ENCODE peak calls at places on chromosomes 4 and X, in four cellular contexts. One of them, this sample, is unnamed.

GRCh38 chrX:111646515-111646914 is 34.5 kb upstream of the ALG13 start:
- DNase-seq in AG04450: no peak
- DNase-seq in fibroblast of the aortic adventitia: no peak
- DNase-seq in heart left ventricle: no peak
- DNase-seq in this sample: no peak

GRCh38 chrX:17679261-17679660 is 58.0 kb upstream of the SCML1 start:
- DNase-seq in AG04450: no peak
- DNase-seq in fibroblast of the aortic adventitia: no peak
- DNase-seq in heart left ventricle: no peak
- DNase-seq in this sample: no peak

GRCh38 chrX:24760601-24761000 is 66.9 kb downstream of the POLA1 start:
- DNase-seq in AG04450: peak
- DNase-seq in fibroblast of the aortic adventitia: peak
- DNase-seq in heart left ventricle: no peak
- DNase-seq in this sample: peak

GRCh38 chrX:7941390-7942042 is 14.3 kb upstream of the PNPLA4 start:
- DNase-seq in AG04450: no peak
- DNase-seq in fibroblast of the aortic adventitia: peak
- DNase-seq in heart left ventricle: no peak
- DNase-seq in this sample: no peak

GRCh38 chr4:41881931-41882621 is 53.2 kb upstream of the TMEM33 start:
- DNase-seq in AG04450: no peak
- DNase-seq in fibroblast of the aortic adventitia: no peak
- DNase-seq in heart left ventricle: no peak
- DNase-seq in this sample: no peak

GRCh38 chrX:30228526-30228925 is 1.9 kb upstream of the MAGEB3 start:
- DNase-seq in AG04450: no peak
- DNase-seq in fibroblast of the aortic adventitia: no peak
- DNase-seq in heart left ventricle: no peak
- DNase-seq in this sample: no peak

GRCh38 chr4:89929425-89930272 is 35.0 kb downstream of the MMRN1 start:
- DNase-seq in AG04450: no peak
- DNase-seq in fibroblast of the aortic adventitia: no peak
- DNase-seq in heart left ventricle: no peak
- DNase-seq in this sample: peak

GRCh38 chr4:85961887-85962286 is 398.0 kb downstream of the MAPK10 start:
- DNase-seq in AG04450: no peak
- DNase-seq in fibroblast of the aortic adventitia: no peak
- DNase-seq in heart left ventricle: no peak
- DNase-seq in this sample: no peak

GRCh38 chr4:111632752-111633151 is 512.5 kb upstream of the FAM241A start:
- DNase-seq in AG04450: no peak
- DNase-seq in fibroblast of the aortic adventitia: peak
- DNase-seq in heart left ventricle: no peak
- DNase-seq in this sample: no peak

GRCh38 chr4:190121759-190122158 is 51.8 kb upstream of the DUX4 start:
- DNase-seq in AG04450: no peak
- DNase-seq in fibroblast of the aortic adventitia: no peak
- DNase-seq in heart left ventricle: peak
- DNase-seq in this sample: no peak
- H3K4me3 ChIP-seq in AG04450: no peak
- H3K4me3 ChIP-seq in fibroblast of the aortic adventitia: no peak
- H3K4me3 ChIP-seq in heart left ventricle: no peak
- H3K4me3 ChIP-seq in this sample: no peak

DNA sequence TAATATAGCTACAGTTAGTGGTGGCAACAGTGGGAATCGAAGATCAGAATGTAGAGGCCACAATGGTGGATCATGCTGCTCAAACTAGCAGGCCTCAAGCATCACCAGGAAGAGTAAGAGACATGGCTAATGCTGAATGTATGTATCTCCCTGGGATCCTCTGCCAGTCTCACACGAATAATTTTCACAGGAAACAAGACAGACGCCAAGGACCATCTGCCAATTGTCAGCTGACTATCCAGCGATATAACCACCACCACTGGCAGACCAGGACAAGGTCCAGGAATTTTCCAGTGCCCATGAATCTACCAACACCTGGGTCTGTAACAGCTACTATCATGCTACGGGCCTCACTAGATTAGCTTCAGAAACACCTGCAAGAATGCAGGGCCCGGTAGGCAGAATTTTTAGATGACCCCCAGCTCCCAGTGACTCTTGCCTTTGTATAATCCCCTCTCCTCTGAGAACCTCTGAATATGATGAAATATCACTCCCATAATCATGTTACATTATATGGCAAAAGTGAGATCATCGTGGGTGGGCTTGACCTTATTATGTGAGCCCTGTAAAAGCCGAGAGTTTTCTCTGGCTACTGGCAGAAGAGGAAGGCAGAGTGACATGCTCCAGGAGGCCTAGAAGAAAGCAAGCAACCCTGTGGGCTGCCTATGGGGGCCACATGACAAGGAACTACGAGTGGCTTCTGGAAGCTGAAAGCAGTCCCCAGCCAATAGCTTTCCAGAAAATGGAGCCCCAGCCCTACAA is 429.8 kb downstream of the BCOR start:
- DNase-seq in AG04450: no peak
- DNase-seq in fibroblast of the aortic adventitia: no peak
- DNase-seq in heart left ventricle: no peak
- DNase-seq in this sample: no peak
- H3K4me3 ChIP-seq in AG04450: no peak
- H3K4me3 ChIP-seq in fibroblast of the aortic adventitia: no peak
- H3K4me3 ChIP-seq in heart left ventricle: no peak
- H3K4me3 ChIP-seq in this sample: no peak

GRCh38 chrX:131821945-131822622 is 201.0 kb upstream of the STK26 start:
- DNase-seq in AG04450: no peak
- DNase-seq in fibroblast of the aortic adventitia: peak
- DNase-seq in heart left ventricle: no peak
- DNase-seq in this sample: no peak
- H3K4me3 ChIP-seq in AG04450: no peak
- H3K4me3 ChIP-seq in fibroblast of the aortic adventitia: peak
- H3K4me3 ChIP-seq in heart left ventricle: no peak
- H3K4me3 ChIP-seq in this sample: no peak

GRCh38 chrX:137430301-137430700 is 135.6 kb upstream of the ZIC3 start:
- DNase-seq in AG04450: no peak
- DNase-seq in fibroblast of the aortic adventitia: no peak
- DNase-seq in heart left ventricle: no peak
- DNase-seq in this sample: no peak

GRCh38 chrX:137432609-137433008 is 133.3 kb upstream of the ZIC3 start:
- DNase-seq in AG04450: no peak
- DNase-seq in fibroblast of the aortic adventitia: no peak
- DNase-seq in heart left ventricle: no peak
- DNase-seq in this sample: peak

GRCh38 chrX:137431693-137432488 is 134.0 kb upstream of the ZIC3 start:
- DNase-seq in AG04450: no peak
- DNase-seq in fibroblast of the aortic adventitia: no peak
- DNase-seq in heart left ventricle: no peak
- DNase-seq in this sample: no peak

GRCh38 chrX:137428777-137429564 is 137.0 kb upstream of the ZIC3 start:
- DNase-seq in AG04450: no peak
- DNase-seq in fibroblast of the aortic adventitia: no peak
- DNase-seq in heart left ventricle: no peak
- DNase-seq in this sample: no peak

DNA sequence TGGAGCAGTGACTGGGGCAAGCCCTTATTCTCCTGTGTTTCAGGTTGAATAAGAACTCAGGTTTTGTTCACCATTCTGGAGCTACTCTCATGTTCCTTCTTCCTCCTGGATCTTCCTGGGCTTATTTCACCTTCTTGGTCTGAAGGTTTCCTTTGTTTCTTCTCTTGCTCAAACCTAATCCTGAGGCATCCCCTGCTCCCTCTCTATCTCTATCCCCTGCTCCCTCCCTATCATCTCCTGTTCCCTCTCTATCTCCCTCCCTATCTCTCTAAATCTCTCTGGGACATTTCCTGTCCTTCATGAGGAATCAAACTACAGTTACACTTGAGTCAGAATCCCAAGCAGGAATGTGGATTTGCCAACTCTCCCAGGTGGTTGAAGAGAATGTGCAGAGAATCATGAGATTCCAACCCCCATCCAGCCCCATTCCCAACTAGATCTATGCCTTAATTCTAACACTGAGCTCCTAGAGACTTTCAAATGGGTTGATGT is 134.9 kb upstream of the ZIC3 start:
- DNase-seq in AG04450: no peak
- DNase-seq in fibroblast of the aortic adventitia: no peak
- DNase-seq in heart left ventricle: no peak
- DNase-seq in this sample: no peak
- H3K4me3 ChIP-seq in AG04450: no peak
- H3K4me3 ChIP-seq in fibroblast of the aortic adventitia: no peak
- H3K4me3 ChIP-seq in heart left ventricle: no peak
- H3K4me3 ChIP-seq in this sample: no peak

DNA sequence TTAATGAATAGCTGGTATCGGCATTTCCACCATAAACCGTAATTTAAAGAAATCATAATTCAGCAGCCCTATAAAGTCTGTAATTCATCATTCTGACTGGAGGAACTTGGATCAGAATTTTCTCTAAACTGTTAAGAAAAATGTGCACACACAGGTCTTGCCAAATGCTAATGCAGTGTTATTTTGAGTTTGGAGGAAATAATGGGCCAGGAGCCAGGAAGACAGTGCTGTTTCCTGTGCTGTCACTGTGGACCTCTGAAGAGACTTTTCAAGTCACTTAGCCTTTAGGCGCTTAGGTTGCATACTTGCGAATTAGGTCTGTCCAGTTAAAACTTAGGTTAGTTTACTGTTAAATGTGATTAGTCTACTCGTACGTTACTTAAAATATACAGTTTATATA is 137.5 kb upstream of the ANXA3 start:
- DNase-seq in AG04450: no peak
- DNase-seq in fibroblast of the aortic adventitia: no peak
- DNase-seq in heart left ventricle: no peak
- DNase-seq in this sample: no peak
- H3K4me3 ChIP-seq in AG04450: no peak
- H3K4me3 ChIP-seq in fibroblast of the aortic adventitia: no peak
- H3K4me3 ChIP-seq in heart left ventricle: no peak
- H3K4me3 ChIP-seq in this sample: no peak